ENCODE peak calls at places on chromosomes 7 and 10, in five cellular contexts. Q is SK-N-SH; A is H1; O is CD4-positive, alpha-beta memory T cell; B is stomach. E is an unnamed sample.

GRCh38 chr7:151123485-151124204 is 37.4 kb downstream of the AGAP3 start:
- DNase-seq in Q (peak; percentile 98), A (peak; percentile 94), O (peak; percentile 73), B (peak; percentile 90), E (peak; percentile 82)

GRCh38 chr7:135889823-135890222 is 87.3 kb downstream of the MTPN start:
- DNase-seq in Q (no peak), A (no peak), O (no peak), B (no peak), E (no peak)

GRCh38 chr7:101185258-101185839 is 5.3 kb upstream of the NAT16 start:
- DNase-seq in Q (no peak), A (no peak), O (no peak), B (no peak), E (peak; percentile 44)

GRCh38 chr10:74113546-74113945 is 37.1 kb downstream of the AP3M1 start:
- DNase-seq in Q (peak; percentile 40), A (no peak), O (no peak), B (no peak), E (no peak)

GRCh38 chr7:601573-602340 is 82.1 kb upstream of the PDGFA start:
- DNase-seq in Q (no peak), A (no peak), O (peak; percentile 93), B (peak; percentile 49), E (no peak)

GRCh38 chr7:69430502-69431145 is 167.7 kb upstream of the AUTS2 start:
- DNase-seq in Q (no peak), A (peak; percentile 49), O (no peak), B (no peak), E (peak; percentile 19)

GRCh38 chr10:909831-910230 is 21.7 kb downstream of the LARP4B start:
- DNase-seq in Q (no peak), A (no peak), O (no peak), B (no peak), E (no peak)

GRCh38 chr7:101121996-101122932 is 4.6 kb upstream of the SERPINE1 start:
- DNase-seq in Q (no peak), A (no peak), O (no peak), B (peak; percentile 40), E (peak; percentile 66)

DNA sequence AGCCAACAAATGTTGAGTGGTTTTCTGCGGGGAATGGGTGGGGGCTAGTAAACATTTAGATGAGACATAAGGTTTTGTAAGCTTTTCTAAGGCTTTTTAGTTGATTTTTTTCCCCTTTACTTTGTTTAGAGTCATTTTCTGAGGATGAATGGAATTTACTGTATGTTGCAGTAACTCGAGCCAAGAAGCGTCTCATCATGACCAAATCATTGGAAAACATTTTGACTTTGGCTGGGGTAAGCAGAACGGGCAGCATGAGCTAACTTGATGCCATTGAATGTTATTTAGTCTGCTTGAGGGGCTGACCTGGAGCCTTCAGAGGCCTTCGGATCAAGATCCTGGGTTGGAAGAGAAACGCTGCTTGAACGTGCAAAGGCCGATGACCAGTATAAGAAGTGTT is 37.3 kb downstream of the FBH1 start:
- DNase-seq in Q (no peak), A (no peak), O (no peak), B (no peak), E (no peak)
- H3K27ac ChIP-seq in Q (no peak overlapping the region), A (no peak overlapping the region), O (no peak overlapping the region), B (peak overlapping the region; percentile 31), E (no peak overlapping the region)

DNA sequence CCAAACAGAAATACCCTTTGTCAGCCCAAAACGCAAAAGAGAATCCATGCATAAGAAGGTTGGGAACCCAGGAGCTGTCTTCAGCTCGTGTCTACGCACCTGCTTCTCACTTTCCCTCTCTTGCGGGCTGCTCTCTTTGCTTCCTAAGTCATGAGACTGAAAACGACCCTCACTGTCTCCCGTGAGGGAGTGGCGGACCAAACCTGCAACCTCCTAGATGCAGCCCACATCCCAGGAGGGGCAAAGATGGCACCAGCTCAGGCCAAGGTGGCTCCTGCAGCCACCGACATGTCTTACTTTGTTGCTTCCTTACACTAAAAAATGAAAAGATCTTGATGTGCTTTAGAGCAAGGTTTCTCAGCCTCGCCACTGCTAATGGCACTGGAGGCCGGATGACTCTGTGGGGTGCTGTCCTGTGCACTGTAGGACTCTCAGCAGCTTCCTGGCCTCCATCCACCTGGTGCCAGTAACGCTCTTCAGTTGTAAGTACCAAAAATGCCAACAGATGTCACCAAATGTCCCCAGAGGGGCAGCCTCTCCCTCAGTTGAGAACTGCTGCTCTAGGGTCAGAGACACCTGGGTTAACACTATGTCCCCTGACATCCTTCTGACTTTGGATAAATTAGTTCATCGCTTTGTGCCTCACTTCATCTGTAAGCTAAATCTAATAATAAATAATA is 179.8 kb upstream of the PFKP start:
- DNase-seq in Q (no peak), A (no peak), O (no peak), B (no peak), E (no peak)
- H3K4me1 ChIP-seq in Q (no peaks in the 10 kb centered on the region), A (no peaks in the 10 kb centered on the region), O (no peaks in the 10 kb centered on the region), B (no peaks in the 10 kb centered on the region), E (no peaks in the 10 kb centered on the region)

GRCh38 chr7:66016131-66016461 is 34.1 kb upstream of the GUSB start:
- DNase-seq in Q (peak; percentile 23), A (no peak), O (no peak), B (no peak), E (peak; percentile 64)
- H3K27ac ChIP-seq in Q (no peak overlapping the region), A (no peak overlapping the region), O (no peak overlapping the region), B (no peak overlapping the region), E (no peak overlapping the region)

GRCh38 chr7:94547128-94547527 is 37.5 kb downstream of the CASD1 start:
- DNase-seq in Q (no peak), A (no peak), O (no peak), B (no peak), E (no peak)
- H3K4me1 ChIP-seq in Q (no peaks in the 10 kb centered on the region), A (no peaks in the 10 kb centered on the region), O (no peaks in the 10 kb centered on the region), B (no peaks in the 10 kb centered on the region), E (no peaks in the 10 kb centered on the region)

GRCh38 chr7:22219036-22219435 is 137.9 kb downstream of the RAPGEF5 start:
- DNase-seq in Q (no peak), A (no peak), O (no peak), B (no peak), E (no peak)
- H3K27ac ChIP-seq in Q (no peak overlapping the region), A (no peak overlapping the region), O (no peak overlapping the region), B (peak overlapping the region; percentile 40), E (peak overlapping the region; percentile 36)

DNA sequence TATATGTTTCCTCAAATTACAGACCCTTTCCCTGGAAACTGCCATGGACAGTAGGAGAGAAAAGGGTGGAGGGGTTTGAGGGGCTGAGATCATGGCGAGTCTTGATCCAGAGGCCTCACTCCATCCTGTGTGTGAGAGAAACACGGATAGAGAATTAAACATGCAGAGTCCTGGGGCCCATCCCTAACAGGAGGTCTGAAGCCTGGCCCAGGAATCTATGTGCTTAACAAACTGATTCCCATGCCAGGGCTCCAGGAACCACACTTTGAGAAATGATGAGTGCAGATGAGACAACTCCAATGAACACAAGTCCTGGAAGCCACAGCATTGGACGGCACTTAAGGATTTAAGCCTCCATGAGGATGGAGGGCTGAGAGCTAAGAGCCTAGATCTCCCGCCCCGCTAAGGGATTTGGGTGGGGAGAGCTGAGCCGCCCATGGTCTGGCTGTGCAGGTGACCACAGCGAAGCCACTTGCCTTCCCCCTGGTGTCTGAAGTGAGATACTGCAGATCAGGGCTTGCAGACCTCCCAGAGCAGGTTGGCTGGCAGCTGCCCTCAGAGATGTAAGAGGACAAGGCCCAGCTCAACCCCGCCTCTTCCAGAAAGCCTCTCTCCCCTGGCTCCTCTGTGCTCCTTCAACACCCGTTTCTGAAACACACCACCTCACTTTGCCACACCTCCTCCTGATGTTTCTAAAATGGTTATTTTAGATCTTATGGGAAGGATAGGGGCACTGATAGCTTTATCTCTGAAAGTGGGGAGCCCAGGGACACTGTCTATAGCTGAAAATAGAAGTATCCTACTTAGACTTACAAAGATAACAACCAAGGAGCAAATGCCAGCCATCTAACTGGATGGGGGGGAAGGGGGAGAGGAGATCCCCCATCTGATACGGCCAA is 24.8 kb upstream of the EIF5AL1 start:
- DNase-seq in Q (peak; percentile 77), A (peak; percentile 83), O (no peak), B (peak; percentile 68), E (peak; percentile 37)
- H3K4me1 ChIP-seq in Q (peaks cover 34% of the 10 kb centered on the region), A (peaks cover 3% of the 10 kb centered on the region), O (no peaks in the 10 kb centered on the region), B (peaks cover 34% of the 10 kb centered on the region), E (no peaks in the 10 kb centered on the region)

DNA sequence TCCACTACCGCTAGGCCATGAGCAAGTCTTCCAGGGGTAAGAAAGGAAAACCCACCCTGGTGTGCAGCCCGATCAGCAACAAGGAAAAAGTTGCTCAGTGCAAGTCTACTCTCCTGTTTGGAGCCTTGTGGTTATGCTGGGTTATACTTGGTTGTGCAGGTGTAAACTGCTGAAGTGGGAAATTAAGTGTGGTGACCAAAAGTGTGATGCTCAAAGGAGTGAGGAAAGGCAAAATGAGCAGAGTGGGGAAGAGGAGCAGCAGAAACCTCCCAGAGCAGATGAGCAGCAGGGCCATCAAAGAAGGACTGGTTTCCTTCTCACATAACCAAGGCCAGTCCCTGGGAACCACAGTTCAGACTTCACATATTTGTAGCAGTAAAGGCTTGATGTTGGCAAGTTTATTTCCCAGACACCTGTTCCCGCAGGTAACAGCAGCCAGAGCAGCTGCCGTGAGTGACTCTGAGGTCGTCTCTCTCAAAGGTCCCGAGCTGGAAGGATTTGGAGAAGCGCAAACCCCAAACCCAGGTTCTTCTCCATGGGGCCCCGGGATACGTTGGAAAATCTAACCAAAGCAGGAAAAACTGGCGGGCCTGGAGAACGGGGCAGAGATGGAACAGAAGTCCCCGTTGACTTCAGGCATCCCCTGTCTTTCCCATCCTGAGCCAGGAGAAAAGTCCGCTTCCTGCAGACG is 607 bp upstream of the SMO start:
- DNase-seq in Q (no peak), A (no peak), O (no peak), B (no peak), E (no peak)
- H3K27ac ChIP-seq in Q (no peak overlapping the region), A (peak overlapping the region; percentile 39), O (no peak overlapping the region), B (peak overlapping the region; percentile 73), E (no peak overlapping the region)

GRCh38 chr10:80413152-80413996 is 5.0 kb downstream of the PRXL2A start:
- DNase-seq in Q (peak; percentile 55), A (no peak), O (no peak), B (no peak), E (no peak)

GRCh38 chr10:80412521-80412920 is 4.2 kb downstream of the PRXL2A start:
- DNase-seq in Q (no peak), A (no peak), O (no peak), B (no peak), E (no peak)

GRCh38 chr10:80416401-80417098 is 8.2 kb downstream of the PRXL2A start:
- DNase-seq in Q (no peak), A (no peak), O (no peak), B (peak; percentile 34), E (no peak)

GRCh38 chr10:80414126-80414898 is 6.0 kb downstream of the PRXL2A start:
- DNase-seq in Q (peak; percentile 36), A (no peak), O (no peak), B (no peak), E (peak; percentile 90)

DNA sequence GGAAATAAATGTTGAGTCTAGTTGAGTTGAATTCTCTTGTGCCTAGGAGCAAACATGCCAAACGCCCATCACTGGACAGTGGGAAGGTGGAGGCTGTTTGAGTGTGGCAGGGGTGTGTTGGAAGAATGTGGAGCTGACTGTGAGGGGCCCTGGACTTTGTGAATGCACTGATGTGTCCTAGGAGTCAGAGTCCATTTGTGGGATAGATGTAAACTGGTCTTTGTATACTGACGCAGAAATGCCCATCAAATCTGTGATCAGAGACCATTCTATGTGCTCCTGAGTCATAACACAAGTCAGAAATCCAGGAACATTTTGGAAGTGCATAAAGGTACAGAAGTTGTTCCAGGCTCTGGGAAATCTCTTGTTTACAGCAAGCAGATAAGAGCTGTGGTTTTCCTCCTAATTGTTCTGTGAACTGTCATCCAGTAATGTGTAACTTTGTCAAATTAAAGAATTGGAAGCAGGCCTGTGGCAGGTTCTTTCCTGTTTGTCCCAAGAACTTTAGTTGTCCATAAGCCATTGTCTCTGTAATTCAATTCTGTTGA is 7.5 kb downstream of the PRXL2A start:
- DNase-seq in Q (no peak), A (no peak), O (no peak), B (no peak), E (peak; percentile 43)
- H3K4me1 ChIP-seq in Q (peaks cover 18% of the 10 kb centered on the region), A (peaks cover 14% of the 10 kb centered on the region), O (no peaks in the 10 kb centered on the region), B (peaks cover 60% of the 10 kb centered on the region), E (peaks cover 27% of the 10 kb centered on the region)